ENCODE peak calls at places on chromosomes 6 and 20, in nine cellular contexts. One of them, this sample, is unnamed.

GRCh38 chr6:29941006-29941405 is 1.3 kb upstream of the HLA-A start:
- DNase-seq in tibial artery: no peak
- DNase-seq in stimulated activated CD4-positive, alpha-beta T cell treated with anti-CD3 and anti-CD28 coated beads, Interleukin-15, amount 100 ng/mL, for 24 hours: no peak
- DNase-seq in foreskin keratinocyte: no peak
- DNase-seq in naive thymus-derived CD4-positive, alpha-beta T cell: no peak
- DNase-seq in endothelial cell: no peak
- DNase-seq in aorta: no peak
- DNase-seq in psoas muscle: no peak
- DNase-seq in foreskin fibroblast: no peak
- DNase-seq in this sample: peak; percentile 54

GRCh38 chr6:73710470-73710869 is 14.5 kb downstream of the CD109 start:
- DNase-seq in foreskin fibroblast: peak; percentile 49
- DNase-seq in endothelial cell: no peak
- DNase-seq in naive thymus-derived CD4-positive, alpha-beta T cell: no peak
- DNase-seq in tibial artery: no peak
- DNase-seq in foreskin keratinocyte: peak; percentile 77
- DNase-seq in stimulated activated CD4-positive, alpha-beta T cell treated with anti-CD3 and anti-CD28 coated beads, Interleukin-15, amount 100 ng/mL, for 24 hours: no peak
- DNase-seq in psoas muscle: no peak
- DNase-seq in aorta: no peak
- DNase-seq in this sample: no peak

GRCh38 chr20:46056027-46056833 is 27.2 kb downstream of the SLC12A5 start:
- DNase-seq in naive thymus-derived CD4-positive, alpha-beta T cell: no peak
- DNase-seq in tibial artery: no peak
- DNase-seq in foreskin keratinocyte: no peak
- DNase-seq in stimulated activated CD4-positive, alpha-beta T cell treated with anti-CD3 and anti-CD28 coated beads, Interleukin-15, amount 100 ng/mL, for 24 hours: no peak
- DNase-seq in aorta: no peak
- DNase-seq in psoas muscle: no peak
- DNase-seq in foreskin fibroblast: no peak
- DNase-seq in endothelial cell: no peak
- DNase-seq in this sample: no peak

GRCh38 chr6:14664616-14665315 is 547.2 kb downstream of the CD83 start:
- DNase-seq in stimulated activated CD4-positive, alpha-beta T cell treated with anti-CD3 and anti-CD28 coated beads, Interleukin-15, amount 100 ng/mL, for 24 hours: no peak
- DNase-seq in foreskin fibroblast: no peak
- DNase-seq in endothelial cell: no peak
- DNase-seq in naive thymus-derived CD4-positive, alpha-beta T cell: no peak
- DNase-seq in aorta: no peak
- DNase-seq in tibial artery: no peak
- DNase-seq in psoas muscle: no peak
- DNase-seq in foreskin keratinocyte: peak; percentile 28
- DNase-seq in this sample: no peak

GRCh38 chr6:68901044-68901443 is 266.0 kb downstream of the ADGRB3 start:
- DNase-seq in stimulated activated CD4-positive, alpha-beta T cell treated with anti-CD3 and anti-CD28 coated beads, Interleukin-15, amount 100 ng/mL, for 24 hours: no peak
- DNase-seq in endothelial cell: no peak
- DNase-seq in tibial artery: no peak
- DNase-seq in naive thymus-derived CD4-positive, alpha-beta T cell: no peak
- DNase-seq in foreskin keratinocyte: no peak
- DNase-seq in foreskin fibroblast: no peak
- DNase-seq in psoas muscle: no peak
- DNase-seq in aorta: no peak
- DNase-seq in this sample: no peak

GRCh38 chr6:80338201-80338836 is 231.8 kb downstream of the BCKDHB start:
- DNase-seq in tibial artery: no peak
- DNase-seq in endothelial cell: peak; percentile 88
- DNase-seq in foreskin keratinocyte: peak; percentile 13
- DNase-seq in aorta: peak; percentile 87
- DNase-seq in naive thymus-derived CD4-positive, alpha-beta T cell: peak; percentile 63
- DNase-seq in stimulated activated CD4-positive, alpha-beta T cell treated with anti-CD3 and anti-CD28 coated beads, Interleukin-15, amount 100 ng/mL, for 24 hours: peak; percentile 80
- DNase-seq in psoas muscle: peak; percentile 39
- DNase-seq in foreskin fibroblast: peak; percentile 12
- DNase-seq in this sample: peak; percentile 58

GRCh38 chr20:58306421-58307261 is 2.9 kb upstream of the RAB22A start:
- DNase-seq in tibial artery: peak; percentile 69
- DNase-seq in endothelial cell: no peak
- DNase-seq in psoas muscle: no peak
- DNase-seq in foreskin keratinocyte: peak; percentile 72
- DNase-seq in naive thymus-derived CD4-positive, alpha-beta T cell: peak; percentile 90
- DNase-seq in foreskin fibroblast: peak; percentile 28
- DNase-seq in aorta: no peak
- DNase-seq in stimulated activated CD4-positive, alpha-beta T cell treated with anti-CD3 and anti-CD28 coated beads, Interleukin-15, amount 100 ng/mL, for 24 hours: peak; percentile 66
- DNase-seq in this sample: peak; percentile 57

GRCh38 chr20:48336647-48337046 is 491.2 kb downstream of the PREX1 start:
- DNase-seq in tibial artery: no peak
- DNase-seq in endothelial cell: no peak
- DNase-seq in foreskin fibroblast: no peak
- DNase-seq in stimulated activated CD4-positive, alpha-beta T cell treated with anti-CD3 and anti-CD28 coated beads, Interleukin-15, amount 100 ng/mL, for 24 hours: no peak
- DNase-seq in aorta: no peak
- DNase-seq in naive thymus-derived CD4-positive, alpha-beta T cell: no peak
- DNase-seq in psoas muscle: no peak
- DNase-seq in foreskin keratinocyte: no peak
- DNase-seq in this sample: no peak

GRCh38 chr6:149334201-149334600 is 16.7 kb downstream of the TAB2 start:
- DNase-seq in foreskin keratinocyte: peak; percentile 53
- DNase-seq in foreskin fibroblast: peak; percentile 51
- DNase-seq in endothelial cell: no peak
- DNase-seq in psoas muscle: no peak
- DNase-seq in naive thymus-derived CD4-positive, alpha-beta T cell: no peak
- DNase-seq in aorta: no peak
- DNase-seq in stimulated activated CD4-positive, alpha-beta T cell treated with anti-CD3 and anti-CD28 coated beads, Interleukin-15, amount 100 ng/mL, for 24 hours: no peak
- DNase-seq in tibial artery: no peak
- DNase-seq in this sample: no peak

GRCh38 chr6:129490551-129491245 is 219.3 kb downstream of the ARHGAP18 start:
- DNase-seq in endothelial cell: no peak
- DNase-seq in foreskin fibroblast: peak; percentile 94
- DNase-seq in foreskin keratinocyte: peak; percentile 92
- DNase-seq in aorta: no peak
- DNase-seq in naive thymus-derived CD4-positive, alpha-beta T cell: peak; percentile 78
- DNase-seq in stimulated activated CD4-positive, alpha-beta T cell treated with anti-CD3 and anti-CD28 coated beads, Interleukin-15, amount 100 ng/mL, for 24 hours: peak; percentile 69
- DNase-seq in psoas muscle: no peak
- DNase-seq in tibial artery: no peak
- DNase-seq in this sample: peak; percentile 53

GRCh38 chr6:43275782-43276179 is 22.3 kb upstream of the SLC22A7 start:
- DNase-seq in tibial artery: no peak
- DNase-seq in naive thymus-derived CD4-positive, alpha-beta T cell: no peak
- DNase-seq in endothelial cell: no peak
- DNase-seq in stimulated activated CD4-positive, alpha-beta T cell treated with anti-CD3 and anti-CD28 coated beads, Interleukin-15, amount 100 ng/mL, for 24 hours: peak; percentile 27
- DNase-seq in foreskin fibroblast: no peak
- DNase-seq in aorta: no peak
- DNase-seq in foreskin keratinocyte: no peak
- DNase-seq in psoas muscle: no peak
- DNase-seq in this sample: peak; percentile 53

GRCh38 chr6:54892831-54893230 is 46.3 kb downstream of the FAM83B start:
- DNase-seq in stimulated activated CD4-positive, alpha-beta T cell treated with anti-CD3 and anti-CD28 coated beads, Interleukin-15, amount 100 ng/mL, for 24 hours: no peak
- DNase-seq in aorta: no peak
- DNase-seq in foreskin keratinocyte: peak; percentile 97
- DNase-seq in naive thymus-derived CD4-positive, alpha-beta T cell: no peak
- DNase-seq in psoas muscle: no peak
- DNase-seq in foreskin fibroblast: peak; percentile 69
- DNase-seq in tibial artery: no peak
- DNase-seq in endothelial cell: no peak
- DNase-seq in this sample: no peak

GRCh38 chr6:138310294-138310693 is 67.4 kb upstream of the SMIM28 start:
- DNase-seq in psoas muscle: no peak
- DNase-seq in foreskin keratinocyte: no peak
- DNase-seq in foreskin fibroblast: no peak
- DNase-seq in endothelial cell: no peak
- DNase-seq in naive thymus-derived CD4-positive, alpha-beta T cell: no peak
- DNase-seq in aorta: no peak
- DNase-seq in tibial artery: no peak
- DNase-seq in stimulated activated CD4-positive, alpha-beta T cell treated with anti-CD3 and anti-CD28 coated beads, Interleukin-15, amount 100 ng/mL, for 24 hours: no peak
- DNase-seq in this sample: no peak

GRCh38 chr6:7895125-7895423 is 15.5 kb downstream of the TXNDC5 start:
- DNase-seq in foreskin keratinocyte: no peak
- DNase-seq in endothelial cell: no peak
- DNase-seq in naive thymus-derived CD4-positive, alpha-beta T cell: no peak
- DNase-seq in aorta: no peak
- DNase-seq in stimulated activated CD4-positive, alpha-beta T cell treated with anti-CD3 and anti-CD28 coated beads, Interleukin-15, amount 100 ng/mL, for 24 hours: no peak
- DNase-seq in foreskin fibroblast: no peak
- DNase-seq in psoas muscle: no peak
- DNase-seq in tibial artery: no peak
- DNase-seq in this sample: no peak

GRCh38 chr6:107118976-107119375 is 3.7 kb upstream of the BEND3 start:
- DNase-seq in foreskin keratinocyte: no peak
- DNase-seq in naive thymus-derived CD4-positive, alpha-beta T cell: no peak
- DNase-seq in endothelial cell: no peak
- DNase-seq in foreskin fibroblast: no peak
- DNase-seq in psoas muscle: no peak
- DNase-seq in tibial artery: no peak
- DNase-seq in stimulated activated CD4-positive, alpha-beta T cell treated with anti-CD3 and anti-CD28 coated beads, Interleukin-15, amount 100 ng/mL, for 24 hours: no peak
- DNase-seq in aorta: no peak
- DNase-seq in this sample: no peak

GRCh38 chr20:8790442-8791074 is 278.3 kb upstream of the PLCB4 start:
- DNase-seq in stimulated activated CD4-positive, alpha-beta T cell treated with anti-CD3 and anti-CD28 coated beads, Interleukin-15, amount 100 ng/mL, for 24 hours: peak; percentile 9
- DNase-seq in foreskin fibroblast: no peak
- DNase-seq in foreskin keratinocyte: no peak
- DNase-seq in endothelial cell: peak; percentile 40
- DNase-seq in psoas muscle: no peak
- DNase-seq in aorta: no peak
- DNase-seq in naive thymus-derived CD4-positive, alpha-beta T cell: no peak
- DNase-seq in tibial artery: no peak
- DNase-seq in this sample: no peak

GRCh38 chr20:13687827-13688226 is 49.1 kb upstream of the TASP1 start:
- DNase-seq in psoas muscle: no peak
- DNase-seq in naive thymus-derived CD4-positive, alpha-beta T cell: no peak
- DNase-seq in foreskin fibroblast: no peak
- DNase-seq in endothelial cell: no peak
- DNase-seq in stimulated activated CD4-positive, alpha-beta T cell treated with anti-CD3 and anti-CD28 coated beads, Interleukin-15, amount 100 ng/mL, for 24 hours: no peak
- DNase-seq in foreskin keratinocyte: no peak
- DNase-seq in tibial artery: no peak
- DNase-seq in aorta: no peak
- DNase-seq in this sample: no peak

GRCh38 chr20:23257848-23258746 is 92.5 kb upstream of the NXT1 start:
- DNase-seq in endothelial cell: no peak
- DNase-seq in stimulated activated CD4-positive, alpha-beta T cell treated with anti-CD3 and anti-CD28 coated beads, Interleukin-15, amount 100 ng/mL, for 24 hours: no peak
- DNase-seq in naive thymus-derived CD4-positive, alpha-beta T cell: no peak
- DNase-seq in foreskin keratinocyte: peak; percentile 64
- DNase-seq in aorta: no peak
- DNase-seq in tibial artery: no peak
- DNase-seq in foreskin fibroblast: peak; percentile 79
- DNase-seq in psoas muscle: no peak
- DNase-seq in this sample: no peak

GRCh38 chr6:151535476-151536279 is 41.9 kb downstream of the CCDC170 start:
- DNase-seq in endothelial cell: no peak
- DNase-seq in foreskin keratinocyte: no peak
- DNase-seq in aorta: no peak
- DNase-seq in tibial artery: no peak
- DNase-seq in foreskin fibroblast: no peak
- DNase-seq in naive thymus-derived CD4-positive, alpha-beta T cell: no peak
- DNase-seq in stimulated activated CD4-positive, alpha-beta T cell treated with anti-CD3 and anti-CD28 coated beads, Interleukin-15, amount 100 ng/mL, for 24 hours: no peak
- DNase-seq in psoas muscle: no peak
- DNase-seq in this sample: no peak

GRCh38 chr6:87522686-87523085 is 49.9 kb downstream of the SLC35A1 start:
- DNase-seq in naive thymus-derived CD4-positive, alpha-beta T cell: no peak
- DNase-seq in aorta: no peak
- DNase-seq in endothelial cell: no peak
- DNase-seq in foreskin fibroblast: no peak
- DNase-seq in psoas muscle: no peak
- DNase-seq in tibial artery: no peak
- DNase-seq in stimulated activated CD4-positive, alpha-beta T cell treated with anti-CD3 and anti-CD28 coated beads, Interleukin-15, amount 100 ng/mL, for 24 hours: no peak
- DNase-seq in foreskin keratinocyte: no peak
- DNase-seq in this sample: no peak

GRCh38 chr20:37989601-37990001 is 43.7 kb downstream of the TTI1 start:
- DNase-seq in naive thymus-derived CD4-positive, alpha-beta T cell: no peak
- DNase-seq in psoas muscle: peak; percentile 27
- DNase-seq in aorta: no peak
- DNase-seq in endothelial cell: no peak
- DNase-seq in foreskin keratinocyte: no peak
- DNase-seq in foreskin fibroblast: no peak
- DNase-seq in stimulated activated CD4-positive, alpha-beta T cell treated with anti-CD3 and anti-CD28 coated beads, Interleukin-15, amount 100 ng/mL, for 24 hours: no peak
- DNase-seq in tibial artery: no peak
- DNase-seq in this sample: no peak

GRCh38 chr6:10312445-10312844 is 102.4 kb downstream of the TFAP2A start:
- DNase-seq in foreskin fibroblast: no peak
- DNase-seq in stimulated activated CD4-positive, alpha-beta T cell treated with anti-CD3 and anti-CD28 coated beads, Interleukin-15, amount 100 ng/mL, for 24 hours: no peak
- DNase-seq in foreskin keratinocyte: no peak
- DNase-seq in endothelial cell: no peak
- DNase-seq in psoas muscle: no peak
- DNase-seq in aorta: no peak
- DNase-seq in naive thymus-derived CD4-positive, alpha-beta T cell: no peak
- DNase-seq in tibial artery: no peak
- DNase-seq in this sample: no peak

GRCh38 chr6:29759457-29759856 is 36.2 kb downstream of the HLA-F start:
- DNase-seq in psoas muscle: no peak
- DNase-seq in endothelial cell: no peak
- DNase-seq in foreskin fibroblast: no peak
- DNase-seq in tibial artery: no peak
- DNase-seq in naive thymus-derived CD4-positive, alpha-beta T cell: no peak
- DNase-seq in stimulated activated CD4-positive, alpha-beta T cell treated with anti-CD3 and anti-CD28 coated beads, Interleukin-15, amount 100 ng/mL, for 24 hours: no peak
- DNase-seq in foreskin keratinocyte: no peak
- DNase-seq in aorta: no peak
- DNase-seq in this sample: no peak

GRCh38 chr6:27752038-27752885 is 159.9 kb downstream of the OR2B2 start:
- DNase-seq in endothelial cell: peak; percentile 57
- DNase-seq in psoas muscle: peak; percentile 28
- DNase-seq in naive thymus-derived CD4-positive, alpha-beta T cell: peak; percentile 77
- DNase-seq in foreskin fibroblast: peak; percentile 55
- DNase-seq in foreskin keratinocyte: peak; percentile 71
- DNase-seq in stimulated activated CD4-positive, alpha-beta T cell treated with anti-CD3 and anti-CD28 coated beads, Interleukin-15, amount 100 ng/mL, for 24 hours: peak; percentile 53
- DNase-seq in tibial artery: peak; percentile 69
- DNase-seq in aorta: no peak
- DNase-seq in this sample: peak; percentile 28

GRCh38 chr20:33649201-33649631 is 12.9 kb upstream of the C20orf144 start:
- DNase-seq in psoas muscle: peak; percentile 77
- DNase-seq in tibial artery: peak; percentile 79
- DNase-seq in naive thymus-derived CD4-positive, alpha-beta T cell: no peak
- DNase-seq in foreskin keratinocyte: no peak
- DNase-seq in endothelial cell: no peak
- DNase-seq in foreskin fibroblast: no peak
- DNase-seq in aorta: no peak
- DNase-seq in stimulated activated CD4-positive, alpha-beta T cell treated with anti-CD3 and anti-CD28 coated beads, Interleukin-15, amount 100 ng/mL, for 24 hours: no peak
- DNase-seq in this sample: no peak

GRCh38 chr6:78629154-78629721 is 238.1 kb upstream of the IRAK1BP1 start:
- DNase-seq in psoas muscle: no peak
- DNase-seq in tibial artery: no peak
- DNase-seq in foreskin fibroblast: peak; percentile 15
- DNase-seq in endothelial cell: peak; percentile 14
- DNase-seq in foreskin keratinocyte: no peak
- DNase-seq in stimulated activated CD4-positive, alpha-beta T cell treated with anti-CD3 and anti-CD28 coated beads, Interleukin-15, amount 100 ng/mL, for 24 hours: no peak
- DNase-seq in aorta: no peak
- DNase-seq in naive thymus-derived CD4-positive, alpha-beta T cell: no peak
- DNase-seq in this sample: no peak

GRCh38 chr6:106134906-106135634 is 48.9 kb downstream of the PRDM1 start:
- DNase-seq in stimulated activated CD4-positive, alpha-beta T cell treated with anti-CD3 and anti-CD28 coated beads, Interleukin-15, amount 100 ng/mL, for 24 hours: peak; percentile 35
- DNase-seq in tibial artery: no peak
- DNase-seq in naive thymus-derived CD4-positive, alpha-beta T cell: no peak
- DNase-seq in foreskin keratinocyte: no peak
- DNase-seq in foreskin fibroblast: peak; percentile 70
- DNase-seq in aorta: no peak
- DNase-seq in psoas muscle: peak; percentile 48
- DNase-seq in endothelial cell: no peak
- DNase-seq in this sample: no peak

GRCh38 chr20:5786930-5787826 is 37.0 kb downstream of the SHLD1 start:
- DNase-seq in aorta: no peak
- DNase-seq in foreskin keratinocyte: no peak
- DNase-seq in endothelial cell: no peak
- DNase-seq in psoas muscle: no peak
- DNase-seq in stimulated activated CD4-positive, alpha-beta T cell treated with anti-CD3 and anti-CD28 coated beads, Interleukin-15, amount 100 ng/mL, for 24 hours: no peak
- DNase-seq in foreskin fibroblast: peak; percentile 64
- DNase-seq in tibial artery: no peak
- DNase-seq in naive thymus-derived CD4-positive, alpha-beta T cell: no peak
- DNase-seq in this sample: no peak

GRCh38 chr6:13916230-13916944 is 8.4 kb upstream of the RNF182 start:
- DNase-seq in tibial artery: no peak
- DNase-seq in foreskin fibroblast: no peak
- DNase-seq in psoas muscle: no peak
- DNase-seq in foreskin keratinocyte: no peak
- DNase-seq in stimulated activated CD4-positive, alpha-beta T cell treated with anti-CD3 and anti-CD28 coated beads, Interleukin-15, amount 100 ng/mL, for 24 hours: no peak
- DNase-seq in aorta: no peak
- DNase-seq in naive thymus-derived CD4-positive, alpha-beta T cell: no peak
- DNase-seq in endothelial cell: no peak
- DNase-seq in this sample: no peak

GRCh38 chr20:4247898-4248858 is 232.8 kb upstream of the RNF24 start:
- DNase-seq in foreskin fibroblast: no peak
- DNase-seq in psoas muscle: no peak
- DNase-seq in naive thymus-derived CD4-positive, alpha-beta T cell: no peak
- DNase-seq in aorta: no peak
- DNase-seq in stimulated activated CD4-positive, alpha-beta T cell treated with anti-CD3 and anti-CD28 coated beads, Interleukin-15, amount 100 ng/mL, for 24 hours: peak; percentile 17
- DNase-seq in tibial artery: no peak
- DNase-seq in foreskin keratinocyte: no peak
- DNase-seq in endothelial cell: no peak
- DNase-seq in this sample: no peak

GRCh38 chr20:38050691-38051090 is 17.1 kb downstream of the RPRD1B start:
- DNase-seq in psoas muscle: no peak
- DNase-seq in endothelial cell: no peak
- DNase-seq in tibial artery: no peak
- DNase-seq in foreskin fibroblast: no peak
- DNase-seq in aorta: no peak
- DNase-seq in naive thymus-derived CD4-positive, alpha-beta T cell: no peak
- DNase-seq in foreskin keratinocyte: no peak
- DNase-seq in stimulated activated CD4-positive, alpha-beta T cell treated with anti-CD3 and anti-CD28 coated beads, Interleukin-15, amount 100 ng/mL, for 24 hours: no peak
- DNase-seq in this sample: no peak

This sample was measured in CD8-positive, alpha-beta memory T cell.